ENCODE peak calls at places on chromosome 15, in eight cellular contexts. O is endothelial cell of umbilical vein, F is tibial artery, D is PC-3, I is heart right ventricle, T is ovary, M is gastrocnemius medialis, B is IMR-90. Q is an unnamed sample.

GRCh38 chr15:74826911-74827310 is 484 bp downstream of the CPLX3 start:
- DNase-seq in O (no peak), F (no peak), D (no peak), I (no peak), T (no peak), M (no peak), B (no peak), Q (no peak)

GRCh38 chr15:69474846-69475455 is 22.3 kb downstream of the RPLP1 start:
- DNase-seq in O (no peak), F (no peak), D (no peak), I (no peak), T (no peak), M (no peak), B (peak; percentile 23), Q (no peak)

GRCh38 chr15:90174140-90174891 is 26.8 kb upstream of the SEMA4B start:
- DNase-seq in O (peak; percentile 43), F (peak; percentile 98), D (no peak), I (peak; percentile 88), T (peak; percentile 91), M (peak; percentile 67), B (no peak), Q (peak; percentile 92)

GRCh38 chr15:89462198-89462912 is 34.0 kb downstream of the RHCG start:
- DNase-seq in O (no peak), F (no peak), D (no peak), I (no peak), T (no peak), M (no peak), B (peak; percentile 23), Q (no peak)

GRCh38 chr15:90082140-90082713 is 20.0 kb downstream of the IDH2 start:
- DNase-seq in O (no peak), F (no peak), D (no peak), I (no peak), T (no peak), M (no peak), B (no peak), Q (no peak)

GRCh38 chr15:80275946-80276345 is 23.9 kb upstream of the CTXND1 start:
- DNase-seq in O (no peak), F (no peak), D (peak; percentile 46), I (no peak), T (no peak), M (no peak), B (peak; percentile 40), Q (no peak)

GRCh38 chr15:36653851-36654250 is 74.4 kb downstream of the CDIN1 start:
- DNase-seq in O (no peak), F (no peak), D (no peak), I (no peak), T (no peak), M (no peak), B (no peak), Q (no peak)

GRCh38 chr15:67812232-67812631 is 13.1 kb upstream of the SKOR1 start:
- DNase-seq in O (no peak), F (peak; percentile 33), D (no peak), I (no peak), T (no peak), M (no peak), B (no peak), Q (no peak)

GRCh38 chr15:82971223-82971984 is 14.6 kb upstream of the RAMAC start:
- DNase-seq in O (no peak), F (no peak), D (no peak), I (no peak), T (no peak), M (no peak), B (no peak), Q (no peak)

GRCh38 chr15:37516628-37517027 is 416.3 kb upstream of the MEIS2 start:
- DNase-seq in O (no peak), F (no peak), D (no peak), I (no peak), T (no peak), M (no peak), B (no peak), Q (no peak)

GRCh38 chr15:86154705-86155104 is 75.0 kb downstream of the AGBL1 start:
- DNase-seq in O (no peak), F (no peak), D (no peak), I (no peak), T (no peak), M (no peak), B (no peak), Q (no peak)

GRCh38 chr15:25242957-25243799 is 195.6 kb downstream of the UBE3A start:
- DNase-seq in O (no peak), F (peak; percentile 57), D (no peak), I (no peak), T (peak; percentile 10), M (no peak), B (no peak), Q (peak; percentile 11)
- H3K4me1 ChIP-seq in O (no peaks in the 10 kb centered on the region), F (no peaks in the 10 kb centered on the region), D (no peaks in the 10 kb centered on the region), I (no peaks in the 10 kb centered on the region), T (no peaks in the 10 kb centered on the region), M (no peaks in the 10 kb centered on the region), B (no peaks in the 10 kb centered on the region), Q (no peaks in the 10 kb centered on the region)

DNA sequence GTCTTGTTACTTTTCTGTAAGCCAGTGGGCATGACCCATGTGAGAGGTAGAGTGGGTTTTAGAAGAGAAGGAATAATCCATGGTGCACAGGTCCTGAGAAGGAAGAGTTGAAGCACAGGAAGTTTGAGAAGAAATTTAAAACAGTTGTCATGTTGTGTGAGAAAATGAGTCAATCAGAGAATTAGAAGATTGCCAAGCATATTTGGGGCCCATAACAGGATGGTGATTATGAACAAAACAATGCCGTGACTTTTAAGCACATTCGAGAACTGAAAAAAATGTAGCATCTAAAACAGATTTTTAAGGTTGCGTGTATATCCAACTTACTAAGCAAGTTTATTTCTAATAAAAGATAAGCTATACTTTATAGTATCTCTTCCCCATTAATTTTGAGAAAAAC is 198.7 kb downstream of the RORA start:
- DNase-seq in O (no peak), F (no peak), D (no peak), I (no peak), T (no peak), M (no peak), B (peak; percentile 17), Q (no peak)
- H3K4me1 ChIP-seq in O (peaks cover 25% of the 10 kb centered on the region), F (peaks cover 32% of the 10 kb centered on the region), D (no peaks in the 10 kb centered on the region), I (peaks cover 48% of the 10 kb centered on the region), T (no peaks in the 10 kb centered on the region), M (peaks cover 83% of the 10 kb centered on the region), B (peaks cover 9% of the 10 kb centered on the region), Q (peaks cover 50% of the 10 kb centered on the region)

GRCh38 chr15:45645026-45645980 is 10.5 kb downstream of the SQOR start:
- DNase-seq in O (peak; percentile 55), F (no peak), D (peak; percentile 86), I (no peak), T (no peak), M (no peak), B (peak; percentile 86), Q (no peak)

GRCh38 chr15:45640610-45641009 is 5.8 kb downstream of the SQOR start:
- DNase-seq in O (peak; percentile 95), F (no peak), D (peak; percentile 87), I (no peak), T (no peak), M (peak; percentile 38), B (peak; percentile 96), Q (no peak)

GRCh38 chr15:45641374-45641778 is 6.5 kb downstream of the SQOR start:
- DNase-seq in O (peak; percentile 72), F (no peak), D (peak; percentile 90), I (no peak), T (no peak), M (peak; percentile 87), B (peak; percentile 96), Q (no peak)

GRCh38 chr15:45644437-45644836 is 9.6 kb downstream of the SQOR start:
- DNase-seq in O (no peak), F (no peak), D (no peak), I (no peak), T (no peak), M (no peak), B (no peak), Q (no peak)

GRCh38 chr15:45642203-45642932 is 7.5 kb downstream of the SQOR start:
- DNase-seq in O (peak; percentile 85), F (peak; percentile 79), D (peak; percentile 73), I (no peak), T (no peak), M (peak; percentile 46), B (peak; percentile 89), Q (no peak)
- H3K4me1 ChIP-seq in O (peaks cover 33% of the 10 kb centered on the region), F (peaks cover 59% of the 10 kb centered on the region), D (peaks cover 91% of the 10 kb centered on the region), I (peaks cover 62% of the 10 kb centered on the region), T (peaks cover 11% of the 10 kb centered on the region), M (peaks cover 91% of the 10 kb centered on the region), B (peaks cover 24% of the 10 kb centered on the region), Q (peaks cover 57% of the 10 kb centered on the region)

GRCh38 chr15:39627456-39628130 is 46.7 kb downstream of the THBS1 start:
- DNase-seq in O (no peak), F (no peak), D (no peak), I (no peak), T (no peak), M (no peak), B (no peak), Q (no peak)
- H3K4me1 ChIP-seq in O (peaks cover 50% of the 10 kb centered on the region), F (peaks cover 14% of the 10 kb centered on the region), D (peaks cover 64% of the 10 kb centered on the region), I (peaks cover 72% of the 10 kb centered on the region), T (peaks cover 18% of the 10 kb centered on the region), M (peaks cover 26% of the 10 kb centered on the region), B (peaks cover 27% of the 10 kb centered on the region), Q (peaks cover 80% of the 10 kb centered on the region)

DNA sequence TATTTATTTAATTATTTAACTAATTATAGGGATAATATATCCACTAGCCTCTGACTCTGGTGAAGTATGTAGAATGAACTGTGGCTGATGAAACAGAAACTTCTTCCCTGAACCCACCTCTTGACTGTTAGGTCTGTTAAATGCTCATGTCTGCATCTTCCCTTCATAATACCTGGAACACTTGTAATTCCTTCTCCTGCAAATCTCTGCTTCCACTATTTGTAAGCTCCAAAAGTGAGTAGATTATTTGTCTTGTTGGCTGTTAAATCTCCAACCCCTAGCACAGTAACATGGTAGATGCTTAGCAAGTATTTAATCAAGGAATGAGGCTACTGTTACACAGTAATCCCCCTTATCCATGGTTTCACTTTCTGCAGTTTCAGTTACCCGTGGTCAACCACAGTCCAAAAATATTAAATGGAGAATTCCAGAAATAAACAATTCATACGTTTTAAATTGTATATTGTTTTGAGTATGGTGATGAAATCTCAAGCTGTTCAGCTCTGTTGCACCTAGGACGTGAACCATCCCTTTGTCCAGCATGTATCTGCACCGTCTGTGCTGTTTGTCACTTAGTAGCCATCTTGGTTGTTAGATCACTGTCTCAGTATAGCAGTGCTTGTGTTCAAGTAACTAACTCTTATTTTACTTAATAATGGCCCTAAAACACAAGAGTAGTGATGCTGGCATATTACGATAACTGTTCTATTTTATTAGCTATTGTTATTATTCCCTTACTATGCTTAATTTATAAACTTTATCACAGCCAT is 5.7 kb downstream of the TTBK2 start:
- DNase-seq in O (no peak), F (no peak), D (no peak), I (no peak), T (no peak), M (no peak), B (peak; percentile 41), Q (no peak)
- H3K4me1 ChIP-seq in O (peaks cover 14% of the 10 kb centered on the region), F (no peaks in the 10 kb centered on the region), D (peaks cover 15% of the 10 kb centered on the region), I (peaks cover 33% of the 10 kb centered on the region), T (no peaks in the 10 kb centered on the region), M (peaks cover 37% of the 10 kb centered on the region), B (peaks cover 3% of the 10 kb centered on the region), Q (peaks cover 32% of the 10 kb centered on the region)

DNA sequence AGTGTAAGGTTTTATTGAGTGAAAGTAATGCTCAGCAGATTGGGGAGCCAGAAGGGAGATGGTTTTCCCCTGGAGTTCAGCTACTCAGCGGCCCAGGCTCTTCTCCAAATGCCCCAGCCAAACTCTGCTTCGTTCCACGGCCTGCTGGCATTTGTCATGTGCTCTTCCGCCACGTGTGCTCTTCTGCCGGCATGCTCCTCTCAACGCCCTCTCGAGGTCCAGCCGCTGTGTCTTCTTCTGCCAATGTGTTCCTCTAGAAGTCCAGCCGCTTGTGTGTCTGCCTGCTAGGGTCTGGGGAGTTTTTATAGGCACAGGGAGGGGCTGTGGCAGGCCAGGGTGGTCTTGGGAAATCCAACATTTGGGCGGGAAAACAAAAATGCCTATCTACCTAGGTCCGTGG is 156.8 kb downstream of the RBPMS2 start:
- DNase-seq in O (no peak), F (no peak), D (no peak), I (no peak), T (no peak), M (no peak), B (no peak), Q (no peak)
- H3K4me1 ChIP-seq in O (no peaks in the 10 kb centered on the region), F (peaks cover 3% of the 10 kb centered on the region), D (peaks cover 22% of the 10 kb centered on the region), I (peaks cover 46% of the 10 kb centered on the region), T (peaks cover 7% of the 10 kb centered on the region), M (peaks cover 39% of the 10 kb centered on the region), B (peaks cover 6% of the 10 kb centered on the region), Q (peaks cover 43% of the 10 kb centered on the region)